ENCODE peak calls at places on chromosomes 7 and 10, in eight cellular contexts. J, M, I, L, P, F, W and E are unnamed samples.

GRCh38 chr10:99535764-99536399 is 3.1 kb downstream of the NKX2-3 start:
- DNase-seq in J (no peak), M (no peak), I (no peak), L (no peak), P (no peak), F (no peak), W (no peak), E (no peak)

GRCh38 chr7:2279873-2280272 is 34.4 kb downstream of the SNX8 start:
- DNase-seq in J (no peak), M (no peak), I (no peak), L (no peak), P (no peak), F (no peak), W (no peak), E (no peak)

GRCh38 chr7:70470751-70471150 is 661.2 kb upstream of the GALNT17 start:
- DNase-seq in J (no peak), M (no peak), I (no peak), L (no peak), P (no peak), F (no peak), W (no peak), E (no peak)

GRCh38 chr10:122721111-122721510 is 21.5 kb upstream of the C10orf120 start:
- DNase-seq in J (no peak), M (no peak), I (no peak), L (no peak), P (no peak), F (no peak), W (no peak), E (no peak)

GRCh38 chr7:75689246-75690099 is 49.3 kb downstream of the HIP1 start:
- DNase-seq in J (no peak), M (peak), I (no peak), L (no peak), P (no peak), F (no peak), W (no peak), E (no peak)

GRCh38 chr7:45646996-45647411 is 72.8 kb downstream of the ADCY1 start:
- DNase-seq in J (no peak), M (no peak), I (peak), L (no peak), P (no peak), F (no peak), W (no peak), E (no peak)

GRCh38 chr10:71268751-71269150 is 50.3 kb upstream of the SLC29A3 start:
- DNase-seq in J (no peak), M (no peak), I (peak), L (no peak), P (no peak), F (no peak), W (no peak), E (no peak)

GRCh38 chr10:28179490-28180099 is 123.3 kb downstream of the MPP7 start:
- DNase-seq in J (peak), M (peak), I (peak), L (peak), P (no peak), F (peak), W (peak), E (peak)

GRCh38 chr7:68692511-68692910 is 905.8 kb upstream of the AUTS2 start:
- DNase-seq in J (no peak), M (no peak), I (no peak), L (no peak), P (no peak), F (no peak), W (no peak), E (no peak)

GRCh38 chr7:69782917-69783684 is 184.8 kb downstream of the AUTS2 start:
- DNase-seq in J (no peak), M (peak), I (peak), L (no peak), P (no peak), F (peak), W (peak), E (no peak)

GRCh38 chr7:98051118-98051744 is 55.4 kb upstream of the LMTK2 start:
- DNase-seq in J (peak), M (peak), I (no peak), L (peak), P (peak), F (no peak), W (no peak), E (peak)

GRCh38 chr10:126131338-126131737 is 235.0 kb downstream of the FANK1 start:
- DNase-seq in J (no peak), M (no peak), I (no peak), L (no peak), P (no peak), F (no peak), W (no peak), E (no peak)

GRCh38 chr10:52318136-52318810 is 4.2 kb downstream of the DKK1 start:
- DNase-seq in J (no peak), M (no peak), I (peak), L (no peak), P (no peak), F (no peak), W (no peak), E (no peak)

GRCh38 chr10:60009316-60009715 is 103.0 kb upstream of the CCDC6 start:
- DNase-seq in J (no peak), M (no peak), I (no peak), L (no peak), P (no peak), F (no peak), W (no peak), E (no peak)

GRCh38 chr10:49068209-49068608 is 47.1 kb downstream of the VSTM4 start:
- DNase-seq in J (no peak), M (no peak), I (no peak), L (no peak), P (no peak), F (no peak), W (no peak), E (no peak)